ENCODE peak calls at places on chromosomes 4 and X, in nine cellular contexts. I is NCI-H2029; L is left cardiac atrium; P is IMR-90; Z is activated CD4-positive, alpha-beta T cell treated with anti-CD3 and anti-CD28 coated beads, Interleukin-2, amount 10 ng/mL, durations not matched to agents 7 days and 5 days; O is cardiac septum; Q is EL; W is HTR-8/SVneo; H is Caki2. T is an unnamed sample.

GRCh38 chrX:47628980-47629379 is 750 bp downstream of the CFP start:
- DNase-seq in W (no peak), L (no peak), H (no peak), O (no peak), Q (no peak), Z (peak), I (no peak), P (no peak), T (no peak)

GRCh38 chr4:94819779-94820178 is 62.0 kb downstream of the BMPR1B start:
- DNase-seq in Q (no peak), I (no peak), P (no peak), W (no peak), O (no peak), L (no peak), Z (no peak), H (no peak), T (no peak)

GRCh38 chr4:730511-730910 is 24.9 kb downstream of the PCGF3 start:
- DNase-seq in H (no peak), L (no peak), Q (no peak), O (no peak), Z (no peak), I (no peak), W (no peak), P (no peak), T (no peak)

GRCh38 chr4:39151120-39151713 is 31.1 kb upstream of the WDR19 start:
- DNase-seq in H (no peak), W (no peak), Q (peak), I (no peak), P (peak), Z (no peak), L (no peak), O (no peak), T (no peak)

GRCh38 chr4:13783800-13784411 is 156.4 kb upstream of the BOD1L1 start:
- DNase-seq in Z (no peak), Q (no peak), H (peak), O (no peak), P (no peak), W (no peak), L (no peak), I (no peak), T (no peak)

GRCh38 chr4:93764647-93765246 is 63.8 kb upstream of the ATOH1 start:
- DNase-seq in O (no peak), H (peak), W (peak), P (peak), L (no peak), Q (peak), I (peak), Z (peak), T (peak)

GRCh38 chr4:83282049-83282535 is 2.5 kb downstream of the COQ2 start:
- DNase-seq in O (no peak), L (no peak), Q (peak), Z (peak), I (peak), P (peak), H (peak), W (peak), T (peak)

GRCh38 chr4:177246636-177247584 is 62.8 kb upstream of the NEIL3 start:
- DNase-seq in Z (no peak), H (no peak), L (no peak), W (no peak), Q (peak), O (no peak), I (no peak), P (peak), T (no peak)

GRCh38 chr4:178450614-178451013 is 1008.4 kb upstream of the AGA start:
- DNase-seq in Z (no peak), P (no peak), W (no peak), I (no peak), O (no peak), L (no peak), H (no peak), Q (no peak), T (no peak)

GRCh38 chr4:111174331-111174730 is 551.5 kb upstream of the PITX2 start:
- DNase-seq in P (no peak), O (no peak), I (no peak), Q (peak), H (no peak), Z (no peak), L (no peak), W (no peak), T (no peak)

GRCh38 chr4:56803473-56803872 is 18.0 kb downstream of the SPINK2 start:
- DNase-seq in W (no peak), H (no peak), O (no peak), P (no peak), I (no peak), Z (peak), L (no peak), Q (no peak), T (no peak)

GRCh38 chr4:13659341-13660070 is 32.0 kb upstream of the BOD1L1 start:
- DNase-seq in Z (no peak), I (no peak), Q (no peak), H (no peak), L (no peak), P (no peak), O (no peak), W (no peak), T (no peak)

GRCh38 chrX:135416546-135416945 is 5.2 kb upstream of the SMIM10L2A start:
- DNase-seq in Q (no peak), O (no peak), H (peak), W (no peak), L (no peak), I (no peak), P (no peak), Z (no peak), T (no peak)

GRCh38 chr4:25797136-25797535 is 65.7 kb downstream of the SEL1L3 start:
- DNase-seq in H (no peak), W (no peak), Q (no peak), P (no peak), I (no peak), Z (no peak), O (no peak), L (no peak), T (no peak)

GRCh38 chrX:12026481-12026880 is 111.8 kb upstream of the FRMPD4 start:
- DNase-seq in W (no peak), P (no peak), Q (no peak), Z (no peak), H (no peak), O (no peak), L (no peak), I (no peak), T (no peak)

GRCh38 chr4:133062851-133063250 is 86.2 kb upstream of the PCDH10 start:
- DNase-seq in Z (no peak), L (no peak), Q (no peak), O (no peak), W (no peak), I (no peak), P (no peak), H (no peak), T (no peak)

GRCh38 chr4:3705236-3705987 is 60.8 kb upstream of the ADRA2C start:
- DNase-seq in O (no peak), Z (no peak), Q (no peak), W (no peak), L (no peak), P (no peak), I (no peak), H (no peak), T (no peak)

GRCh38 chr4:101967697-101968346 is 177.3 kb downstream of the BANK1 start:
- DNase-seq in Q (peak), W (no peak), Z (no peak), L (no peak), H (peak), P (no peak), I (no peak), O (no peak), T (no peak)

GRCh38 chr4:23759066-23759465 is 130.8 kb downstream of the PPARGC1A start:
- DNase-seq in L (no peak), Q (no peak), Z (no peak), I (no peak), P (no peak), H (no peak), O (no peak), W (peak), T (no peak)

GRCh38 chr4:88797725-88798124 is 100.1 kb upstream of the NAP1L5 start:
- DNase-seq in O (no peak), W (no peak), P (no peak), L (no peak), Z (no peak), Q (no peak), I (no peak), H (no peak), T (no peak)

T was measured in WERI-Rb-1.